ENCODE peak calls at places on chromosomes 13 and 19, in four cellular contexts. R is uterus, Q is sigmoid colon, D is brain microvascular endothelial cell. B is an unnamed sample.

GRCh38 chr13:83515267-83515666 is 367.0 kb downstream of the SLITRK1 start:
- DNase-seq in R (no peak), Q (no peak), D (peak), B (no peak)

GRCh38 chr13:30766957-30767603 is 31.7 kb downstream of the ALOX5AP start:
- DNase-seq in R (no peak), Q (no peak), D (no peak), B (no peak)

GRCh38 chr13:39684531-39685137 is 29.2 kb downstream of the COG6 start:
- DNase-seq in R (no peak), Q (no peak), D (no peak), B (no peak)

GRCh38 chr19:22617614-22618325 is 16.4 kb upstream of the ZNF492 start:
- DNase-seq in R (peak), Q (no peak), D (no peak), B (no peak)

GRCh38 chr19:35142531-35143230 is 374 bp upstream of the FXYD7 start:
- DNase-seq in R (no peak), Q (no peak), D (no peak), B (peak)

GRCh38 chr13:113921763-113922162 is 52.1 kb downstream of the C13orf46 start:
- DNase-seq in R (no peak), Q (no peak), D (no peak), B (no peak)

GRCh38 chr13:111873676-111874178 is 193.2 kb upstream of the SOX1 start:
- DNase-seq in R (no peak), Q (no peak), D (no peak), B (no peak)

GRCh38 chr13:60931858-60932546 is 483.6 kb downstream of the PCDH20 start:
- DNase-seq in R (no peak), Q (no peak), D (no peak), B (no peak)

GRCh38 chr19:35249146-35249847 is 495 bp downstream of the LSR start:
- DNase-seq in R (no peak), Q (peak), D (no peak), B (no peak)

GRCh38 chr13:26050568-26051230 is 1.1 kb downstream of the SHISA2 start:
- DNase-seq in R (no peak), Q (no peak), D (no peak), B (peak)

GRCh38 chr13:47148543-47148942 is 251.7 kb upstream of the HTR2A start:
- DNase-seq in R (no peak), Q (no peak), D (no peak), B (no peak)

GRCh38 chr13:71865858-71866172 is 1.2 kb downstream of the DACH1 start:
- DNase-seq in R (peak), Q (peak), D (no peak), B (peak)

GRCh38 chr19:53865918-53866696 is 1.6 kb upstream of the MYADM start:
- DNase-seq in R (peak), Q (peak), D (no peak), B (peak)

GRCh38 chr19:49113762-49114629 is at the start of gene LIN7B:
- DNase-seq in R (peak), Q (peak), D (peak), B (peak)

GRCh38 chr19:54470991-54471782 is 1.9 kb downstream of the CDC42EP5 start:
- DNase-seq in R (no peak), Q (peak), D (no peak), B (no peak)

GRCh38 chr19:52897149-52897935 is at the start of gene ZNF320:
- DNase-seq in R (peak), Q (peak), D (peak), B (peak)

GRCh38 chr13:47184311-47184710 is 287.5 kb upstream of the HTR2A start:
- DNase-seq in R (no peak), Q (no peak), D (no peak), B (no peak)

GRCh38 chr19:4722671-4723464 is 774 bp downstream of the DPP9 start:
- DNase-seq in R (peak), Q (no peak), D (peak), B (no peak)

GRCh38 chr19:4061178-4061682 is 5.5 kb downstream of the ZBTB7A start:
- DNase-seq in R (peak), Q (peak), D (no peak), B (no peak)

GRCh38 chr13:25169951-25170553 is 2.0 kb downstream of the AMER2 start:
- DNase-seq in R (no peak), Q (no peak), D (no peak), B (no peak)

GRCh38 chr13:80547341-80547740 is 206.4 kb upstream of the SPRY2 start:
- DNase-seq in R (no peak), Q (no peak), D (no peak), B (no peak)

GRCh38 chr13:114119196-114119595 is 13.2 kb downstream of the RASA3 start:
- DNase-seq in R (peak), Q (no peak), D (peak), B (peak)

GRCh38 chr19:1134431-1134830 is 30.6 kb downstream of the GPX4 start:
- DNase-seq in R (no peak), Q (no peak), D (no peak), B (no peak)

GRCh38 chr13:52846567-52847321 is 1.7 kb downstream of the PCDH8 start:
- DNase-seq in R (no peak), Q (no peak), D (no peak), B (peak)

GRCh38 chr13:27665333-27665732 is 43.6 kb downstream of the POLR1D start:
- DNase-seq in R (no peak), Q (no peak), D (no peak), B (no peak)
- TF ChIP-seq CTCF in R (no peak), Q (no peak), D (peak), B (no peak)

DNA sequence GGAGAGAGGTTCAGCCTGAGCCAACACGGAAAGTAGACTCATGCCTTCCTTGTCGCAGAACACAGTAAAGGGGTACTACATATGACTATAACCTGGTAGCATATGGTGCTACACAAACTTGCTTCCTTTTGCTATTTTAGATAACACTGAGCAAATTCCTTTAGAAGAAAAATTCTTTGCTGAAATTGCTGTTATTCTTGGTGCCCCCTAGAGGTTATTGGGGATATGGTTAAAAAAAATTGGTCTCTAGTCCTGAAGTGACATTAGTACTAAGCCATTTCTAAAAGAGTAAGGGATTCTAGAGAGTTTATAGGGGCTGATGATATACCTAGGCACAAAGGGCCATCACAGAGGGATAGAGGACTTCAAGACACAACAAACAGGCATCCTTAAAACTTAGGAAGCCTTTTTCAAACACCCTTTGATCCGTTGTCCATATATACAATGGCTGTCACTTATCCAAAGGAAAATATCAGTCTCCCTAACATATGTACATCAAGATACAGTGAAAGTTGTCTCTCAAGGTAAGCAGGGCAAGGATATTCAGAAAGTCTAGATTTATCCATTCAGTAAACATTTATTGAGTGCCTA is 13.9 kb upstream of the HS6ST3 start:
- DNase-seq in R (no peak), Q (no peak), D (peak), B (no peak)
- TF ChIP-seq CTCF in R (no peak), Q (no peak), D (peak), B (peak)

DNA sequence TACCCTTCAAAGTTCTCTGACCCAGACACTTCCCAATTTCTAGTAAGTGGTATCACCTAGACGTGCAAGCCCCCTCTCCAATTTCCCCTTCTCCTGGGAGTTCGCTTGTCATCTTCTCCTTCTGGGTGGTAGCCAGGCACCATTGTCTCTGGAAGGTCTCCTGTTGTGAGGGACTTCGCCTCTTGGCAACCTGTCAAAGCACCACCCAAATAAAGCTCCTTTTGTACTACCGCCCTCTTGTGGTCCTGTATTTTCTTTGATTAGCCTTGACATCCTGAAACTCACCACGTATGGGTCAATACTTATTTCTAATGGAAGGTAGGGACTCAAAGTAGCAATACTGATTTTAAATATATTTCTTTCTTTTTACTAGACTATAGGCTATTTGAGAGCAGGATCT is 8.2 kb downstream of the GPC5 start:
- DNase-seq in R (no peak), Q (no peak), D (peak), B (no peak)
- TF ChIP-seq CTCF in R (no peak), Q (no peak), D (peak), B (peak)

GRCh38 chr19:28492616-28493015 is 720.3 kb downstream of the UQCRFS1 start:
- DNase-seq in R (no peak), Q (peak), D (no peak), B (no peak)
- TF ChIP-seq CTCF in R (no peak), Q (no peak), D (no peak), B (no peak)